ENCODE peak calls at places on chromosomes 3 and 15, in seven cellular contexts. One of them, this sample, is unnamed.

GRCh38 chr3:118544458-118544857 is 490.2 kb downstream of the IGSF11 start:
- DNase-seq in pancreas: no peak
- DNase-seq in keratinocyte: no peak
- DNase-seq in HL-60: no peak
- DNase-seq in neural progenitor cell: no peak
- DNase-seq in body of pancreas: no peak
- DNase-seq in breast epithelium: no peak
- DNase-seq in this sample: peak; percentile 2

GRCh38 chr15:63610209-63610841 is 13.1 kb downstream of the FBXL22 start:
- DNase-seq in pancreas: peak; percentile 40
- DNase-seq in keratinocyte: no peak
- DNase-seq in HL-60: peak; percentile 52
- DNase-seq in neural progenitor cell: peak; percentile 91
- DNase-seq in body of pancreas: peak; percentile 79
- DNase-seq in breast epithelium: peak; percentile 60
- DNase-seq in this sample: peak; percentile 82

GRCh38 chr3:9721015-9721697 is 10.4 kb upstream of the BRPF1 start:
- DNase-seq in pancreas: no peak
- DNase-seq in keratinocyte: no peak
- DNase-seq in HL-60: no peak
- DNase-seq in neural progenitor cell: no peak
- DNase-seq in body of pancreas: no peak
- DNase-seq in breast epithelium: no peak
- DNase-seq in this sample: no peak

GRCh38 chr15:78429477-78429876 is 8.5 kb upstream of the IREB2 start:
- DNase-seq in pancreas: no peak
- DNase-seq in keratinocyte: no peak
- DNase-seq in HL-60: no peak
- DNase-seq in neural progenitor cell: no peak
- DNase-seq in body of pancreas: peak; percentile 23
- DNase-seq in breast epithelium: no peak
- DNase-seq in this sample: no peak

GRCh38 chr3:189710620-189711388 is 79.6 kb downstream of the TP63 start:
- DNase-seq in pancreas: peak; percentile 25
- DNase-seq in keratinocyte: peak; percentile 54
- DNase-seq in HL-60: no peak
- DNase-seq in neural progenitor cell: no peak
- DNase-seq in body of pancreas: peak; percentile 75
- DNase-seq in breast epithelium: peak; percentile 47
- DNase-seq in this sample: peak; percentile 22

GRCh38 chr15:72237286-72238224 is 6.6 kb upstream of the PKM start:
- DNase-seq in pancreas: no peak
- DNase-seq in keratinocyte: peak; percentile 90
- DNase-seq in HL-60: peak; percentile 93
- DNase-seq in neural progenitor cell: no peak
- DNase-seq in body of pancreas: peak; percentile 67
- DNase-seq in breast epithelium: peak; percentile 71
- DNase-seq in this sample: peak; percentile 52

GRCh38 chr3:143103633-143104032 is 15.9 kb upstream of the CHST2 start:
- DNase-seq in pancreas: no peak
- DNase-seq in keratinocyte: no peak
- DNase-seq in HL-60: no peak
- DNase-seq in neural progenitor cell: no peak
- DNase-seq in body of pancreas: no peak
- DNase-seq in breast epithelium: no peak
- DNase-seq in this sample: no peak

GRCh38 chr15:35751421-35752133 is 205.6 kb upstream of the DPH6 start:
- DNase-seq in pancreas: peak; percentile 53
- DNase-seq in keratinocyte: no peak
- DNase-seq in HL-60: no peak
- DNase-seq in neural progenitor cell: peak; percentile 88
- DNase-seq in body of pancreas: peak; percentile 75
- DNase-seq in breast epithelium: peak; percentile 36
- DNase-seq in this sample: peak; percentile 39

GRCh38 chr15:87716422-87716821 is 540.1 kb downstream of the NTRK3 start:
- DNase-seq in pancreas: no peak
- DNase-seq in keratinocyte: no peak
- DNase-seq in HL-60: no peak
- DNase-seq in neural progenitor cell: peak; percentile 55
- DNase-seq in body of pancreas: no peak
- DNase-seq in breast epithelium: no peak
- DNase-seq in this sample: peak; percentile 40

GRCh38 chr15:22839046-22839705 is 710 bp downstream of the NIPA2 start:
- DNase-seq in pancreas: no peak
- DNase-seq in keratinocyte: no peak
- DNase-seq in HL-60: no peak
- DNase-seq in neural progenitor cell: no peak
- DNase-seq in body of pancreas: no peak
- DNase-seq in breast epithelium: no peak
- DNase-seq in this sample: no peak

GRCh38 chr15:65903296-65904073 is 34.2 kb downstream of the RAB11A start:
- DNase-seq in pancreas: no peak
- DNase-seq in keratinocyte: no peak
- DNase-seq in HL-60: no peak
- DNase-seq in neural progenitor cell: no peak
- DNase-seq in body of pancreas: no peak
- DNase-seq in breast epithelium: no peak
- DNase-seq in this sample: peak; percentile 12

GRCh38 chr3:34053631-34054030 is 255.2 kb downstream of the PDCD6IP start:
- DNase-seq in pancreas: no peak
- DNase-seq in keratinocyte: no peak
- DNase-seq in HL-60: no peak
- DNase-seq in neural progenitor cell: no peak
- DNase-seq in body of pancreas: no peak
- DNase-seq in breast epithelium: no peak
- DNase-seq in this sample: no peak

GRCh38 chr3:13545952-13546454 is 2.9 kb upstream of the FBLN2 start:
- DNase-seq in pancreas: no peak
- DNase-seq in keratinocyte: no peak
- DNase-seq in HL-60: no peak
- DNase-seq in neural progenitor cell: no peak
- DNase-seq in body of pancreas: no peak
- DNase-seq in breast epithelium: no peak
- DNase-seq in this sample: no peak

GRCh38 chr3:52454235-52454937 is 545 bp upstream of the TNNC1 start:
- DNase-seq in pancreas: no peak
- DNase-seq in keratinocyte: no peak
- DNase-seq in HL-60: no peak
- DNase-seq in neural progenitor cell: no peak
- DNase-seq in body of pancreas: no peak
- DNase-seq in breast epithelium: peak; percentile 37
- DNase-seq in this sample: peak; percentile 64

GRCh38 chr3:37072892-37073291 is 79.6 kb downstream of the MLH1 start:
- DNase-seq in pancreas: no peak
- DNase-seq in keratinocyte: no peak
- DNase-seq in HL-60: no peak
- DNase-seq in neural progenitor cell: no peak
- DNase-seq in body of pancreas: no peak
- DNase-seq in breast epithelium: no peak
- DNase-seq in this sample: no peak

GRCh38 chr3:136343446-136343845 is 93.3 kb downstream of the PCCB start:
- DNase-seq in pancreas: peak; percentile 23
- DNase-seq in keratinocyte: no peak
- DNase-seq in HL-60: no peak
- DNase-seq in neural progenitor cell: no peak
- DNase-seq in body of pancreas: peak; percentile 50
- DNase-seq in breast epithelium: no peak
- DNase-seq in this sample: no peak

GRCh38 chr3:126355777-126356372 is 1.3 kb downstream of the KLF15 start:
- DNase-seq in pancreas: peak; percentile 99
- DNase-seq in keratinocyte: no peak
- DNase-seq in HL-60: peak; percentile 8
- DNase-seq in neural progenitor cell: peak; percentile 91
- DNase-seq in body of pancreas: peak; percentile 99
- DNase-seq in breast epithelium: peak; percentile 95
- DNase-seq in this sample: peak; percentile 98

GRCh38 chr3:46239301-46239938 is 2.8 kb upstream of the CCR3 start:
- DNase-seq in pancreas: no peak
- DNase-seq in keratinocyte: no peak
- DNase-seq in HL-60: peak; percentile 41
- DNase-seq in neural progenitor cell: no peak
- DNase-seq in body of pancreas: no peak
- DNase-seq in breast epithelium: no peak
- DNase-seq in this sample: peak; percentile 8

GRCh38 chr3:16498130-16498890 is 15.2 kb downstream of the RFTN1 start:
- DNase-seq in pancreas: no peak
- DNase-seq in keratinocyte: no peak
- DNase-seq in HL-60: no peak
- DNase-seq in neural progenitor cell: peak; percentile 35
- DNase-seq in body of pancreas: no peak
- DNase-seq in breast epithelium: no peak
- DNase-seq in this sample: peak; percentile 63

GRCh38 chr3:16496008-16496407 is 17.5 kb downstream of the RFTN1 start:
- DNase-seq in pancreas: no peak
- DNase-seq in keratinocyte: no peak
- DNase-seq in HL-60: no peak
- DNase-seq in neural progenitor cell: no peak
- DNase-seq in body of pancreas: no peak
- DNase-seq in breast epithelium: no peak
- DNase-seq in this sample: no peak

GRCh38 chr3:16494094-16494493 is 19.4 kb downstream of the RFTN1 start:
- DNase-seq in pancreas: no peak
- DNase-seq in keratinocyte: no peak
- DNase-seq in HL-60: no peak
- DNase-seq in neural progenitor cell: no peak
- DNase-seq in body of pancreas: no peak
- DNase-seq in breast epithelium: no peak
- DNase-seq in this sample: no peak

GRCh38 chr3:16496408-16497222 is 16.9 kb downstream of the RFTN1 start:
- DNase-seq in pancreas: no peak
- DNase-seq in keratinocyte: no peak
- DNase-seq in HL-60: no peak
- DNase-seq in neural progenitor cell: no peak
- DNase-seq in body of pancreas: no peak
- DNase-seq in breast epithelium: no peak
- DNase-seq in this sample: no peak

DNA sequence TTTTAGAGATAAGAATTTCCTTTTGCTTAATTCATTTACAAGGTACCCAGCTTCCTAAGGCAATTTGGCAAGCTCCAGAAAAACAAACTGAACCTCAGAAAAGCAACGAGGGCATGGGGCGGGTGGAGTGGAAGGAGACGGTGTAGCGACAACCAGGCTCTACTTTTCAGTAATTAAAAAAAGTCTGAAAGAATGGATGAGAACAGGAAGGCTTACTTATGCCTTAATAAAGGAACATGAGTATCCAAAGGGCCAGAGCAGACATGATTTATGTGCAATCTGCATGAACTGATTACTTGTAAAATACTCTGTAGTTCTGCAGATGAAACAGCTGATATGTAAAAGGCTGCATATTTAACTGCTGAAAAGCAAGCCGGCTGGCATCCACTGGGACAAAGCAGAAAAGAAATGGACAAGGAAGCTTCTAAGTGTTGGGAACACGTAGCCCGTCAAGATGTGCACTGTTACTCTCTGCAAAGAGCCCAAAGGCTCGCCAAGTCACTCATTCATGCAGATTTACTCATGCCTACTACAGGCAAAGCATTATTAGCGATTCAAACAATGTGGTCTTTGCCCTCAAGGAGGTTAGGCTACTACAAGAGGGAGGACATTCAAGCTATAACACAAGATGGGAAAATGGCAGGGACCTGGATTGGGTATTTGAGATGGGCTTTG is 18.5 kb downstream of the RFTN1 start:
- DNase-seq in pancreas: no peak
- DNase-seq in keratinocyte: no peak
- DNase-seq in HL-60: no peak
- DNase-seq in neural progenitor cell: no peak
- DNase-seq in body of pancreas: no peak
- DNase-seq in breast epithelium: no peak
- DNase-seq in this sample: no peak
- H3K4me3 ChIP-seq in pancreas: no peak overlapping the region
- H3K4me3 ChIP-seq in keratinocyte: no peak overlapping the region
- H3K4me3 ChIP-seq in HL-60: no peak overlapping the region
- H3K4me3 ChIP-seq in neural progenitor cell: no peak overlapping the region
- H3K4me3 ChIP-seq in body of pancreas: no peak overlapping the region
- H3K4me3 ChIP-seq in breast epithelium: no peak overlapping the region
- H3K4me3 ChIP-seq in this sample: no peak overlapping the region

DNA sequence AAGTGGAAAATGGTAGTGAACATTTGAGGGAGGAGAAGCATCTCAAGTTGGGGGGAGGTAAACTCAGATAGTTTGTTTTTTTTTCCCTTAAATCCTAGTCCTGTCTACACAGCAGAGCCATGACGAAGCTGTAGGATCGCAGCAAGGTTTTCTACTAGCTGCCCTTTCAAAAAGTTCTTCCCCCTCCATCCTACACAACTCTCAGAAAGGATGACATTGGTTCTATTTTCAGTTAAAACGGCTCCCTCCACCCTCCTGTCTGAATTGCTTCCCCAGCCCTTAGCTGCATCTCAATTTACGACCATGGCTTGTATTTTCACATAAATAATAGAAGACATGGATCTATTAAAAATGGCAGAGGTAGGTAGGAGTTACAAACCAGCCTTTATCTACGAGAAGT is 2.2 kb downstream of the HOMER2 start:
- DNase-seq in pancreas: no peak
- DNase-seq in keratinocyte: no peak
- DNase-seq in HL-60: no peak
- DNase-seq in neural progenitor cell: no peak
- DNase-seq in body of pancreas: no peak
- DNase-seq in breast epithelium: no peak
- DNase-seq in this sample: no peak
- H3K27me3 ChIP-seq in pancreas: no peaks in the 10 kb centered on the region
- H3K27me3 ChIP-seq in keratinocyte: peaks cover 9% of the 10 kb centered on the region
- H3K27me3 ChIP-seq in HL-60: peaks cover 20% of the 10 kb centered on the region
- H3K27me3 ChIP-seq in neural progenitor cell: peaks cover 44% of the 10 kb centered on the region
- H3K27me3 ChIP-seq in body of pancreas: no peaks in the 10 kb centered on the region
- H3K27me3 ChIP-seq in breast epithelium: no peaks in the 10 kb centered on the region
- H3K27me3 ChIP-seq in this sample: peaks cover 26% of the 10 kb centered on the region

GRCh38 chr15:83682476-83683162 is 28.7 kb downstream of the ADAMTSL3 start:
- DNase-seq in pancreas: no peak
- DNase-seq in keratinocyte: no peak
- DNase-seq in HL-60: no peak
- DNase-seq in neural progenitor cell: no peak
- DNase-seq in body of pancreas: no peak
- DNase-seq in breast epithelium: no peak
- DNase-seq in this sample: no peak

GRCh38 chr15:83685864-83686263 is 31.9 kb downstream of the ADAMTSL3 start:
- DNase-seq in pancreas: no peak
- DNase-seq in keratinocyte: no peak
- DNase-seq in HL-60: no peak
- DNase-seq in neural progenitor cell: no peak
- DNase-seq in body of pancreas: no peak
- DNase-seq in breast epithelium: no peak
- DNase-seq in this sample: no peak
- H3K4me3 ChIP-seq in pancreas: no peak overlapping the region
- H3K4me3 ChIP-seq in keratinocyte: no peak overlapping the region
- H3K4me3 ChIP-seq in HL-60: no peak overlapping the region
- H3K4me3 ChIP-seq in neural progenitor cell: no peak overlapping the region
- H3K4me3 ChIP-seq in body of pancreas: no peak overlapping the region
- H3K4me3 ChIP-seq in breast epithelium: no peak overlapping the region
- H3K4me3 ChIP-seq in this sample: no peak overlapping the region

DNA sequence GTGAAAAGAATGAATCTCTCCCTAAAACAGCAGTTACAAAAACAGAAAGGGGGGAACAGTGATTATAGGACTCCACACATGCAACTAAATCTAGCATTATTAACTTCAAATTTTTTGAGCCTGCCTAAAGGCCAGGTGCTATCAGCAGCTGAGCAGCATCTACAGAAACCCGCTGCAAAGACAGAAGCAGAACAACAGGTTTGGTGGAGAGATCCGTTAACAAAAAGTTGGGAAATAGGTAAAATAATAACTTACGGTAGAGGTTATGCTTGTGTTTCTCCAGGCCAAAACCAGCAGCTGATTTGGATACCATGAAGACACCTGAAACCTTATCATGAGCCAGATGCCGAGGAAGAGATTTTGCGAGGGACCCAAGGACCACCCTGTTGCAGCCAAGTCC is 201.6 kb upstream of the UBE3A start:
- DNase-seq in pancreas: no peak
- DNase-seq in keratinocyte: no peak
- DNase-seq in HL-60: no peak
- DNase-seq in neural progenitor cell: no peak
- DNase-seq in body of pancreas: no peak
- DNase-seq in breast epithelium: no peak
- DNase-seq in this sample: no peak
- H3K27me3 ChIP-seq in pancreas: no peaks in the 10 kb centered on the region
- H3K27me3 ChIP-seq in keratinocyte: no peaks in the 10 kb centered on the region
- H3K27me3 ChIP-seq in HL-60: no peaks in the 10 kb centered on the region
- H3K27me3 ChIP-seq in neural progenitor cell: peaks cover 75% of the 10 kb centered on the region
- H3K27me3 ChIP-seq in body of pancreas: no peaks in the 10 kb centered on the region
- H3K27me3 ChIP-seq in breast epithelium: no peaks in the 10 kb centered on the region
- H3K27me3 ChIP-seq in this sample: peaks cover 64% of the 10 kb centered on the region